ENCODE peak calls at places on chromosomes 7 and 10, in nine cellular contexts. D, A, V, J, H, C, O, K and Q are unnamed samples.

GRCh38 chr7:121005996-121006565 is 17.6 kb downstream of the CPED1 start:
- ATAC-seq in D (no peak), A (no peak), V (no peak), J (no peak), H (no peak), C (no peak), O (peak), K (no peak), Q (no peak)

GRCh38 chr7:107725138-107725740 is 18.7 kb upstream of the CBLL1 start:
- ATAC-seq in D (no peak), A (no peak), V (no peak), J (peak), H (peak), C (peak), O (no peak), K (peak), Q (peak)

GRCh38 chr10:95791425-95791979 is 35.5 kb downstream of the ENTPD1 start:
- ATAC-seq in D (no peak), A (no peak), V (no peak), J (no peak), H (no peak), C (no peak), O (no peak), K (no peak), Q (no peak)

GRCh38 chr10:19956633-19957032 is 140.4 kb downstream of the PLXDC2 start:
- ATAC-seq in D (no peak), A (no peak), V (no peak), J (no peak), H (no peak), C (no peak), O (no peak), K (no peak), Q (no peak)

GRCh38 chr10:27230022-27230421 is 10.6 kb downstream of the ACBD5 start:
- ATAC-seq in D (no peak), A (no peak), V (no peak), J (peak), H (no peak), C (no peak), O (no peak), K (no peak), Q (no peak)

GRCh38 chr10:100377830-100378229 is 30.8 kb downstream of the SCD start:
- ATAC-seq in D (no peak), A (no peak), V (no peak), J (no peak), H (no peak), C (no peak), O (no peak), K (no peak), Q (no peak)

GRCh38 chr7:66443946-66444345 is 184.7 kb upstream of the KCTD7 start:
- ATAC-seq in D (no peak), A (no peak), V (no peak), J (no peak), H (no peak), C (no peak), O (no peak), K (no peak), Q (no peak)

GRCh38 chr10:19828278-19829049 is 12.2 kb downstream of the PLXDC2 start:
- ATAC-seq in D (no peak), A (no peak), V (peak), J (peak), H (no peak), C (no peak), O (peak), K (no peak), Q (no peak)

GRCh38 chr7:157576415-157576814 is 239.6 kb downstream of the DNAJB6 start:
- ATAC-seq in D (peak), A (peak), V (no peak), J (peak), H (no peak), C (no peak), O (no peak), K (peak), Q (no peak)

GRCh38 chr7:1368682-1369571 is 90.3 kb downstream of the MICALL2 start:
- ATAC-seq in D (peak), A (peak), V (peak), J (no peak), H (peak), C (no peak), O (no peak), K (peak), Q (peak)